ENCODE peak calls at places on chromosome 13, in five cellular contexts. V is coronary artery, P is pancreas, J is breast epithelium, M is heart left ventricle. F is an unnamed sample.

GRCh38 chr13:97211357-97211756 is 10.8 kb upstream of the MBNL2 start:
- DNase-seq in P (no peak), J (no peak), V (no peak), M (no peak), F (no peak)

GRCh38 chr13:99548448-99548847 is 47.2 kb downstream of the TM9SF2 start:
- DNase-seq in P (no peak), J (no peak), M (no peak), V (no peak), F (no peak)

GRCh38 chr13:51768976-51769375 is 35.0 kb downstream of the DHRS12 start:
- DNase-seq in M (no peak), P (no peak), V (no peak), J (no peak), F (no peak)

GRCh38 chr13:66673401-66673800 is 556.7 kb downstream of the PCDH9 start:
- DNase-seq in P (no peak), M (no peak), V (no peak), J (no peak), F (no peak)

GRCh38 chr13:24161010-24161775 is 673 bp downstream of the SPATA13 start:
- DNase-seq in J (no peak), V (no peak), P (peak), M (no peak), F (peak)

GRCh38 chr13:77535448-77535847 is at the start of gene SCEL:
- DNase-seq in M (no peak), J (no peak), P (no peak), V (no peak), F (no peak)

GRCh38 chr13:51793570-51794273 is 10.2 kb downstream of the DHRS12 start:
- DNase-seq in V (no peak), P (peak), J (no peak), M (no peak), F (no peak)

GRCh38 chr13:113904411-113904810 is 40.5 kb upstream of the GAS6 start:
- DNase-seq in J (peak), P (peak), M (peak), V (peak), F (no peak)

GRCh38 chr13:25462301-25463125 is 90.7 kb downstream of the ATP8A2 start:
- DNase-seq in M (no peak), P (no peak), J (no peak), V (no peak), F (no peak)

GRCh38 chr13:36912983-36913382 is 7.1 kb downstream of the SMAD9 start:
- DNase-seq in P (no peak), V (no peak), M (no peak), J (no peak), F (no peak)

GRCh38 chr13:98678741-98679140 is 73.7 kb downstream of the SLC15A1 start:
- DNase-seq in P (no peak), J (no peak), M (no peak), V (no peak), F (no peak)

DNA sequence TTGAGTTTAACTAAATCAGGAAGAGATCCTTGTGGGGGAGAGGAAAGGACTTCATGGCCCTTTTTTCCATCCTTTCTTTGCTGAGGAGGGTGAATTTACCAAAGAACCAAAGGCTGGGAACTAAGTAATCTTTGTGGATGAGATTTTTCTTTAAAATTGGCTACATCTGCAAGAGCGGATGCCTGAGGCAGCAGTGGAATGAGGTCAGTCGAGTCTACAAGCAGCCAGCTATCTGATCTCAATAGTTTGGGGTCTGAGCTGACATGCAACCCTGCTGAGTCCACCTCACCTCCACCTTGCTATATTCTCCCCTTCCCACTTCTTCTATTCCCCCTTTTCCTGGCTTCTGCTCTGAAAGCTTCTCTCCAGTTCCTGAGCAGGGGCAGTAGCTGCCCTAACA is 3.6 kb upstream of the DNAJC15 start:
- DNase-seq in V (no peak), M (no peak), J (no peak), P (no peak), F (no peak)
- H3K27ac ChIP-seq in V (no peak), M (no peak), J (no peak), P (no peak), F (no peak)

GRCh38 chr13:45882626-45883025 is 31.1 kb upstream of the SIAH3 start:
- DNase-seq in P (no peak), J (no peak), V (no peak), M (no peak), F (no peak)

GRCh38 chr13:45879666-45880065 is 28.1 kb upstream of the SIAH3 start:
- DNase-seq in M (peak), J (peak), P (no peak), V (no peak), F (no peak)

GRCh38 chr13:45878966-45879365 is 27.4 kb upstream of the SIAH3 start:
- DNase-seq in P (no peak), V (no peak), M (no peak), J (no peak), F (no peak)

GRCh38 chr13:45876781-45877180 is 25.2 kb upstream of the SIAH3 start:
- DNase-seq in J (no peak), P (no peak), V (no peak), M (no peak), F (no peak)

GRCh38 chr13:45880242-45880641 is 28.7 kb upstream of the SIAH3 start:
- DNase-seq in J (no peak), M (no peak), P (no peak), V (no peak), F (no peak)
- H3K27ac ChIP-seq in J (no peak), M (no peak), P (no peak), V (no peak), F (no peak)

GRCh38 chr13:110719036-110719710 is 5.7 kb downstream of the ING1 start:
- DNase-seq in P (no peak), J (no peak), V (no peak), M (no peak), F (peak)
- H3K27ac ChIP-seq in P (no peak), J (no peak), V (no peak), M (no peak), F (no peak)

DNA sequence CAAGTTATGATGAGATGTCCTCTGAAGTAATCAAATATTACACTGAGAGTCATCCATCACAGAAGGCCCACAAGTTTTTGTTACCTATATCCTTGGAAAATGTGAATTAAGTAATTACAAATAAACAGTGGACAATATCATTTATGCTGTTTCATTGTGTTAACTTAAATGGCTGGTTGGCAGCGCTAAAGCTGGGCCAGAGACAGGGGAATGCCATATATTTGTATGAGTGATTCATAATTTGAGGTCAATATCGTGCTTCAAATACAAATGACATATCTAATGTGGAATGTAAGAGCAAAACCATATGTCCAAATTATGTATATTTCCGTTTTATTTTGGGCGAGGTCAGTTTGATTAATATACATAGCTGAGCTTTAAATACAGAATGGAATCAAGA is 1556.2 kb downstream of the SLITRK5 start:
- DNase-seq in J (no peak), P (no peak), M (no peak), V (no peak), F (no peak)
- H3K27ac ChIP-seq in J (no peak), P (no peak), M (no peak), V (no peak), F (no peak)

GRCh38 chr13:33224686-33225085 is 60.9 kb downstream of the STARD13 start:
- DNase-seq in J (no peak), V (no peak), M (no peak), P (no peak), F (no peak)
- H3K27ac ChIP-seq in J (no peak), V (peak), M (no peak), P (no peak), F (no peak)

DNA sequence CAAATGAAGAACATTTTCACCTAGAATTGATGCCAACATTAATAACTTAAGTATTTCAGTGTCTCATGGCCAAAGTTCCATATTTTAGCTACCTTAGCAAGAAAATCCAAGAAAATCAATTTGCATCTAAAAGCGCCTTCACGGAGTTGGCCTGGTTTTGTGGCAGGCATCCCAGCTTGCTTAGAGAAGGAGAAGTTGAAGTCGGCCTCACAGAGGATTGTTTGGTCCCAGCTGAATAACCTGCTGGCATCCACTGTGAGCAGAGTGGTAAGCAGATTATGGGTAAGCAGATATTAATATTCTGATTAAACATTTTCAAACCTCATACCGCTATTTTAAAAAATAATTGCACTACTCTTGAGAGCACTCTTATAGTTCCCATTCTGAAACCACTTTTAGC is 62.3 kb upstream of the STARD13 start:
- DNase-seq in M (no peak), J (no peak), V (no peak), P (no peak), F (no peak)
- H3K27ac ChIP-seq in M (no peak), J (no peak), V (peak), P (no peak), F (no peak)

GRCh38 chr13:60286707-60287106 is 110.3 kb upstream of the TDRD3 start:
- DNase-seq in V (no peak), J (no peak), M (no peak), P (no peak), F (no peak)

GRCh38 chr13:60282708-60283107 is 114.3 kb upstream of the TDRD3 start:
- DNase-seq in V (no peak), M (no peak), J (no peak), P (no peak), F (no peak)

GRCh38 chr13:60288569-60288968 is 108.5 kb upstream of the TDRD3 start:
- DNase-seq in P (no peak), M (no peak), J (no peak), V (no peak), F (no peak)
- H3K27ac ChIP-seq in P (no peak), M (no peak), J (no peak), V (no peak), F (no peak)

F was measured in left lung.